ENCODE peak calls at places on chromosomes 16 and 17, in six cellular contexts. One of them, this sample, is unnamed.
A peak's percentile ranks its signal among the peaks of the same experiment; 100 is the strongest.

GRCh38 chr17:83191388-83192160 is 112.2 kb downstream of the METRNL start:
- DNase-seq in heart right ventricle: no peak
- DNase-seq in NCI-H1092: no peak
- DNase-seq in GM03348: no peak
- DNase-seq in MCF 10A: no peak
- DNase-seq in stimulated activated CD8-positive, alpha-beta memory T cell treated with anti-CD3 and anti-CD28 coated beads, Interleukin-15, amount 100 ng/mL, for 24 hours: no peak
- DNase-seq in this sample: no peak

GRCh38 chr17:35298639-35299038 is 55.8 kb downstream of the SLFN5 start:
- DNase-seq in heart right ventricle: no peak
- DNase-seq in NCI-H1092: no peak
- DNase-seq in GM03348: no peak
- DNase-seq in MCF 10A: no peak
- DNase-seq in stimulated activated CD8-positive, alpha-beta memory T cell treated with anti-CD3 and anti-CD28 coated beads, Interleukin-15, amount 100 ng/mL, for 24 hours: no peak
- DNase-seq in this sample: no peak

GRCh38 chr16:15484662-15485061 is 50.3 kb downstream of the BMERB1 start:
- DNase-seq in heart right ventricle: no peak
- DNase-seq in NCI-H1092: no peak
- DNase-seq in GM03348: no peak
- DNase-seq in MCF 10A: peak; percentile 53
- DNase-seq in stimulated activated CD8-positive, alpha-beta memory T cell treated with anti-CD3 and anti-CD28 coated beads, Interleukin-15, amount 100 ng/mL, for 24 hours: no peak
- DNase-seq in this sample: no peak

GRCh38 chr16:8581923-8582580 is 8.3 kb downstream of the TMEM114 start:
- DNase-seq in heart right ventricle: no peak
- DNase-seq in NCI-H1092: no peak
- DNase-seq in GM03348: no peak
- DNase-seq in MCF 10A: no peak
- DNase-seq in stimulated activated CD8-positive, alpha-beta memory T cell treated with anti-CD3 and anti-CD28 coated beads, Interleukin-15, amount 100 ng/mL, for 24 hours: no peak
- DNase-seq in this sample: no peak

GRCh38 chr17:79965806-79966205 is 69.9 kb downstream of the TBC1D16 start:
- DNase-seq in heart right ventricle: no peak
- DNase-seq in NCI-H1092: no peak
- DNase-seq in GM03348: no peak
- DNase-seq in MCF 10A: no peak
- DNase-seq in stimulated activated CD8-positive, alpha-beta memory T cell treated with anti-CD3 and anti-CD28 coated beads, Interleukin-15, amount 100 ng/mL, for 24 hours: no peak
- DNase-seq in this sample: no peak

GRCh38 chr17:9473716-9474115 is 101.9 kb downstream of the STX8 start:
- DNase-seq in heart right ventricle: no peak
- DNase-seq in NCI-H1092: no peak
- DNase-seq in GM03348: peak; percentile 72
- DNase-seq in MCF 10A: peak; percentile 36
- DNase-seq in stimulated activated CD8-positive, alpha-beta memory T cell treated with anti-CD3 and anti-CD28 coated beads, Interleukin-15, amount 100 ng/mL, for 24 hours: no peak
- DNase-seq in this sample: no peak

GRCh38 chr16:48850097-48850496 is 240.1 kb upstream of the N4BP1 start:
- DNase-seq in heart right ventricle: no peak
- DNase-seq in NCI-H1092: no peak
- DNase-seq in GM03348: no peak
- DNase-seq in MCF 10A: no peak
- DNase-seq in stimulated activated CD8-positive, alpha-beta memory T cell treated with anti-CD3 and anti-CD28 coated beads, Interleukin-15, amount 100 ng/mL, for 24 hours: no peak
- DNase-seq in this sample: no peak

GRCh38 chr17:42521036-42521435 is 15.0 kb upstream of the NAGLU start:
- DNase-seq in heart right ventricle: no peak
- DNase-seq in NCI-H1092: no peak
- DNase-seq in GM03348: no peak
- DNase-seq in MCF 10A: no peak
- DNase-seq in stimulated activated CD8-positive, alpha-beta memory T cell treated with anti-CD3 and anti-CD28 coated beads, Interleukin-15, amount 100 ng/mL, for 24 hours: no peak
- DNase-seq in this sample: no peak

GRCh38 chr16:62254847-62255246 is 218.6 kb upstream of the CDH8 start:
- DNase-seq in heart right ventricle: no peak
- DNase-seq in NCI-H1092: no peak
- DNase-seq in GM03348: no peak
- DNase-seq in MCF 10A: no peak
- DNase-seq in stimulated activated CD8-positive, alpha-beta memory T cell treated with anti-CD3 and anti-CD28 coated beads, Interleukin-15, amount 100 ng/mL, for 24 hours: no peak
- DNase-seq in this sample: no peak

GRCh38 chr17:30454635-30455034 is 22.6 kb upstream of the GOSR1 start:
- DNase-seq in heart right ventricle: no peak
- DNase-seq in NCI-H1092: no peak
- DNase-seq in GM03348: no peak
- DNase-seq in MCF 10A: no peak
- DNase-seq in stimulated activated CD8-positive, alpha-beta memory T cell treated with anti-CD3 and anti-CD28 coated beads, Interleukin-15, amount 100 ng/mL, for 24 hours: no peak
- DNase-seq in this sample: no peak

GRCh38 chr16:21656795-21657768 is 4.7 kb upstream of the IGSF6 start:
- DNase-seq in heart right ventricle: peak; percentile 34
- DNase-seq in NCI-H1092: no peak
- DNase-seq in GM03348: peak; percentile 81
- DNase-seq in MCF 10A: peak; percentile 62
- DNase-seq in stimulated activated CD8-positive, alpha-beta memory T cell treated with anti-CD3 and anti-CD28 coated beads, Interleukin-15, amount 100 ng/mL, for 24 hours: no peak
- DNase-seq in this sample: peak; percentile 14

GRCh38 chr17:42475121-42475520 is 16.4 kb downstream of the ATP6V0A1 start:
- DNase-seq in heart right ventricle: no peak
- DNase-seq in NCI-H1092: no peak
- DNase-seq in GM03348: no peak
- DNase-seq in MCF 10A: no peak
- DNase-seq in stimulated activated CD8-positive, alpha-beta memory T cell treated with anti-CD3 and anti-CD28 coated beads, Interleukin-15, amount 100 ng/mL, for 24 hours: no peak
- DNase-seq in this sample: no peak

GRCh38 chr16:17228048-17228707 is 242.6 kb downstream of the XYLT1 start:
- DNase-seq in heart right ventricle: no peak
- DNase-seq in NCI-H1092: no peak
- DNase-seq in GM03348: no peak
- DNase-seq in MCF 10A: no peak
- DNase-seq in stimulated activated CD8-positive, alpha-beta memory T cell treated with anti-CD3 and anti-CD28 coated beads, Interleukin-15, amount 100 ng/mL, for 24 hours: no peak
- DNase-seq in this sample: no peak

GRCh38 chr17:18980682-18981384 is 23.7 kb downstream of the FAM83G start:
- DNase-seq in heart right ventricle: no peak
- DNase-seq in NCI-H1092: no peak
- DNase-seq in GM03348: peak; percentile 42
- DNase-seq in MCF 10A: no peak
- DNase-seq in stimulated activated CD8-positive, alpha-beta memory T cell treated with anti-CD3 and anti-CD28 coated beads, Interleukin-15, amount 100 ng/mL, for 24 hours: no peak
- DNase-seq in this sample: no peak

GRCh38 chr17:41959030-41959335 is 7.6 kb upstream of the CNP start:
- DNase-seq in heart right ventricle: no peak
- DNase-seq in NCI-H1092: no peak
- DNase-seq in GM03348: no peak
- DNase-seq in MCF 10A: no peak
- DNase-seq in stimulated activated CD8-positive, alpha-beta memory T cell treated with anti-CD3 and anti-CD28 coated beads, Interleukin-15, amount 100 ng/mL, for 24 hours: no peak
- DNase-seq in this sample: no peak

GRCh38 chr16:11398136-11398535 is 52.9 kb downstream of the RMI2 start:
- DNase-seq in heart right ventricle: no peak
- DNase-seq in NCI-H1092: no peak
- DNase-seq in GM03348: no peak
- DNase-seq in MCF 10A: no peak
- DNase-seq in stimulated activated CD8-positive, alpha-beta memory T cell treated with anti-CD3 and anti-CD28 coated beads, Interleukin-15, amount 100 ng/mL, for 24 hours: no peak
- DNase-seq in this sample: no peak

GRCh38 chr17:44941712-44942331 is 5.8 kb downstream of the KIF18B start:
- DNase-seq in heart right ventricle: no peak
- DNase-seq in NCI-H1092: no peak
- DNase-seq in GM03348: no peak
- DNase-seq in MCF 10A: no peak
- DNase-seq in stimulated activated CD8-positive, alpha-beta memory T cell treated with anti-CD3 and anti-CD28 coated beads, Interleukin-15, amount 100 ng/mL, for 24 hours: no peak
- DNase-seq in this sample: no peak

GRCh38 chr17:49946208-49946607 is 22.8 kb upstream of the DLX4 start:
- DNase-seq in heart right ventricle: no peak
- DNase-seq in NCI-H1092: no peak
- DNase-seq in GM03348: no peak
- DNase-seq in MCF 10A: no peak
- DNase-seq in stimulated activated CD8-positive, alpha-beta memory T cell treated with anti-CD3 and anti-CD28 coated beads, Interleukin-15, amount 100 ng/mL, for 24 hours: no peak
- DNase-seq in this sample: no peak

This sample was measured in T-helper 9 cell.